ENCODE peak calls at places on chromosome 11, in ten cellular contexts. S is osteoblast, L is fibroblast of lung, E is IMR-90, V is A549, T is Karpas-422, Q is K562, F is PC-3, P is neural progenitor cell, H is MM.1S. G is an unnamed sample.

GRCh38 chr11:86800076-86800955 is at the start of gene PRSS23:
- DNase-seq in S (peak; percentile 95), L (peak; percentile 55), E (peak; percentile 44), V (peak; percentile 79), T (no peak), Q (peak; percentile 29), F (peak; percentile 78), P (peak; percentile 92), H (peak; percentile 71), G (peak; percentile 57)

GRCh38 chr11:23875407-23875950 is 621.4 kb upstream of the LUZP2 start:
- DNase-seq in S (no peak), L (peak; percentile 76), E (peak; percentile 81), V (no peak), T (no peak), Q (no peak), F (no peak), P (no peak), H (no peak), G (no peak)

GRCh38 chr11:126834149-126834548 is 166.4 kb downstream of the KIRREL3 start:
- DNase-seq in S (no peak), L (peak; percentile 58), E (peak; percentile 91), V (no peak), T (no peak), Q (no peak), F (no peak), P (no peak), H (no peak), G (peak; percentile 33)

GRCh38 chr11:11960687-11961086 is 47.7 kb downstream of the DKK3 start:
- DNase-seq in S (peak; percentile 15), L (no peak), E (no peak), V (no peak), T (no peak), Q (no peak), F (no peak), P (no peak), H (peak; percentile 56), G (no peak)

GRCh38 chr11:96412761-96413381 is 23.1 kb downstream of the JRKL start:
- DNase-seq in S (no peak), L (no peak), E (no peak), V (no peak), T (no peak), Q (no peak), F (no peak), P (no peak), H (no peak), G (no peak)

GRCh38 chr11:22521226-22521625 is 104.4 kb downstream of the FANCF start:
- DNase-seq in S (no peak), L (peak; percentile 1), E (peak; percentile 48), V (peak; percentile 26), T (no peak), Q (no peak), F (peak; percentile 57), P (no peak), H (no peak), G (peak; percentile 85)

GRCh38 chr11:134464196-134464595 is 52.2 kb upstream of the B3GAT1 start:
- DNase-seq in S (peak; percentile 25), L (no peak), E (no peak), V (no peak), T (no peak), Q (no peak), F (no peak), P (peak; percentile 39), H (no peak), G (no peak)

GRCh38 chr11:119741369-119742262 is 12.6 kb upstream of the NECTIN1 start:
- DNase-seq in S (peak; percentile 96), L (no peak), E (no peak), V (peak; percentile 20), T (peak; percentile 65), Q (peak; percentile 75), F (peak; percentile 60), P (peak; percentile 79), H (peak; percentile 58), G (no peak)

GRCh38 chr11:73983764-73984543 is 1.3 kb upstream of the UCP2 start:
- DNase-seq in S (peak; percentile 74), L (no peak), E (no peak), V (no peak), T (peak; percentile 75), Q (no peak), F (no peak), P (no peak), H (no peak), G (no peak)

GRCh38 chr11:13287681-13288080 is 10.1 kb downstream of the BMAL1 start:
- DNase-seq in S (peak; percentile 69), L (no peak), E (no peak), V (no peak), T (no peak), Q (no peak), F (peak; percentile 69), P (no peak), H (no peak), G (no peak)

GRCh38 chr11:23772081-23772480 is 724.8 kb upstream of the LUZP2 start:
- DNase-seq in S (no peak), L (peak; percentile 72), E (peak; percentile 74), V (no peak), T (no peak), Q (no peak), F (no peak), P (no peak), H (no peak), G (no peak)

GRCh38 chr11:93526058-93526633 is 17.0 kb downstream of the SMCO4 start:
- DNase-seq in S (no peak), L (no peak), E (no peak), V (no peak), T (no peak), Q (no peak), F (no peak), P (no peak), H (no peak), G (no peak)
- H3K4me2 ChIP-seq in S (no peak overlapping the region), L (no peak overlapping the region), E (no peak overlapping the region), V (no peak overlapping the region), T (no peak overlapping the region), Q (no peak overlapping the region), F (no peak overlapping the region), P (no peak overlapping the region), H (no peak overlapping the region), G (no peak overlapping the region)

GRCh38 chr11:35061516-35062440 is 77.2 kb upstream of the CD44 start:
- DNase-seq in S (no peak), L (peak; percentile 33), E (no peak), V (peak; percentile 51), T (no peak), Q (no peak), F (peak; percentile 55), P (no peak), H (no peak), G (no peak)
- H3K9me3 ChIP-seq in S (no peaks in the 10 kb centered on the region), L (no peaks in the 10 kb centered on the region), E (no peaks in the 10 kb centered on the region), V (no peaks in the 10 kb centered on the region), T (no peaks in the 10 kb centered on the region), Q (no peaks in the 10 kb centered on the region), F (no peaks in the 10 kb centered on the region), P (no peaks in the 10 kb centered on the region), H (no peaks in the 10 kb centered on the region), G (no peaks in the 10 kb centered on the region)

DNA sequence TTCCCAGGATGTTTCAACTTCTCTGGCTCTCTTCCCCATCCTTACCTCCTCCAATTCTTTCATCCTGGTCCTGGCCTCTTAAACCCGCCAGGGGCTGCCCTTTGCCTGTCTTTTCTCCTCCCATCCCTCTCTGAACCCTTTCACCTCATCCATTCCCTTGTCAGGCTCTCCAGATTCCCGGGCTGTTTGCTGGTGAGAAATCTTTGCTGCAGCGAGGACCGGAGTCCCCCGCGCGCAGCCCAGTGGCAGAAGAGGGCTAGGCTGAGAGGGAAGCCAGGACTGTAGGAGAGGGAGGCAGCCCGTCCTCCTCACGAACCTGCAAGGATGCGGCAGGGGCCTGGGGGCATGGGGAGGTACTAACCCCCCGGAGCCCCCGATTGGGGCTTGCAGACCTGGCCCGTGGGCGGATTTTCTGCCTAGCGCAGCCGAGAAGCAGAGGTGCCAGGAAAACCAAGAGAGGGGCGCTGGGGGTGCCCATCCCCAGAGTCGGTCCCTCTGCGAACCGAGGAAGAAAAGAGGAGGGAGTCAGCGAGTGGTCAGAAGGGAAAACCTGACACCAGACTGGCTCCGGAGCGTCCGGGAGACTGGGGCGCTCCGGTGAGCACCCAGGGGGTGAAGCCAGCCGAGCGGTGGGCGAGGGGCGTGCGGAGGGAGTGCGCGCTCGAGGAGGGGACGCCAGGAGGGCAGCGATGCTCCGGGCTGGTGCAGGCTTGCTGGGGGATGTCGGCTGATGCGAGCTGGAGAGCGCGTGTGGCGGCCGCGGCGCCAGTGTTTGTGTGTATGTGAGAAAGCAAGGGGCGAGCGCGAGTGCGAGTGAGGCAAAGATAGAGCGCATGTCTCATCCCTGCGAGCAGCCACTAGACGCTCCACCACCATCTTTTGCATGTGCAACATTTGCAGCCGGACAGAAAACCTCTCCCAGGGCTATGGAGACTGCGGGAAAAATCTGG is at the start of gene GRIA4:
- DNase-seq in S (peak; percentile 42), L (peak; percentile 64), E (peak; percentile 74), V (peak; percentile 1), T (no peak), Q (no peak), F (no peak), P (peak; percentile 76), H (peak; percentile 70), G (no peak)
- H3K4me2 ChIP-seq in S (peak within 1 kb of the TSS; percentile 47), L (peak within 1 kb of the TSS; percentile 93), E (peak within 1 kb of the TSS; percentile 98), V (peak within 1 kb of the TSS; percentile 67), T (no peak within 1 kb of the TSS), Q (no peak within 1 kb of the TSS), F (peak within 1 kb of the TSS; percentile 42), P (peak within 1 kb of the TSS; percentile 99), H (peak within 1 kb of the TSS; percentile 98), G (peak within 1 kb of the TSS; percentile 67)

DNA sequence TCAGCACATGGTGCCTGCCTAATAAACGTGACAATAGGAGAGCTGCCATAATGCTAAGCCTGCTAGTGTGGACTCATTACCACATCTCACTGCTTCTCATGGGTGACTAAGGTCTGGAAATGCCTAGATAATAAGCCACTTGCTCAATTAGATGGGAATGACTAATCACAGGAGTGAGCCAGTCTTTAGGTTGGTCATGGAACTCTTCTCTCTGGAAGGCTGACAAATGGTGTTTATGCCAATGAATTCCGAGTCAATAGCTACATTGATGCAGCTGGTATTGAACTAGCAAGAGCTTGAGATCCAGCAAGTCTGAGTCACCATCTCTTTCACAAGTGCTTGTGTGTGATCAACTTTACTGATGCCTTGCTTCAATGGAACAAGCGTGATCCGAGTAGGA is 334.9 kb downstream of the OPCML start:
- DNase-seq in S (no peak), L (no peak), E (no peak), V (no peak), T (no peak), Q (no peak), F (no peak), P (no peak), H (no peak), G (peak; percentile 9)
- H3K9me3 ChIP-seq in S (no peaks in the 10 kb centered on the region), L (no peaks in the 10 kb centered on the region), E (peaks cover 25% of the 10 kb centered on the region), V (no peaks in the 10 kb centered on the region), T (no peaks in the 10 kb centered on the region), Q (no peaks in the 10 kb centered on the region), F (peaks cover 27% of the 10 kb centered on the region), P (no peaks in the 10 kb centered on the region), H (no peaks in the 10 kb centered on the region), G (no peaks in the 10 kb centered on the region)

GRCh38 chr11:62543680-62544444 is 2.7 kb downstream of the AHNAK start:
- DNase-seq in S (peak; percentile 93), L (no peak), E (no peak), V (no peak), T (no peak), Q (no peak), F (peak; percentile 29), P (no peak), H (no peak), G (no peak)
- H3K4me2 ChIP-seq in S (peak overlapping the region; percentile 93), L (peak overlapping the region; percentile 85), E (peak overlapping the region; percentile 83), V (peak overlapping the region; percentile 96), T (no peak overlapping the region), Q (peak overlapping the region; percentile 86), F (peak overlapping the region; percentile 89), P (no peak overlapping the region), H (peak overlapping the region; percentile 99), G (peak overlapping the region; percentile 96)

GRCh38 chr11:26149585-26149984 is 182.3 kb upstream of the ANO3 start:
- DNase-seq in S (no peak), L (no peak), E (no peak), V (no peak), T (no peak), Q (no peak), F (no peak), P (no peak), H (no peak), G (no peak)
- H3K9me3 ChIP-seq in S (no peaks in the 10 kb centered on the region), L (no peaks in the 10 kb centered on the region), E (no peaks in the 10 kb centered on the region), V (no peaks in the 10 kb centered on the region), T (no peaks in the 10 kb centered on the region), Q (no peaks in the 10 kb centered on the region), F (no peaks in the 10 kb centered on the region), P (no peaks in the 10 kb centered on the region), H (no peaks in the 10 kb centered on the region), G (no peaks in the 10 kb centered on the region)